ENCODE peak calls at places on chromosomes 7 and 10, in nine cellular contexts. C is HT1080; B is mesothelial cell of epicardium; P is esophagus squamous epithelium; T is activated T-helper 1 cell treated with anti-CD3 and anti-CD28 coated beads, Interleukin-12 subunit alpha, Interleukin-12 subunit beta, Interleukin-2, Interleukin-4 antibody, amounts not matched to agents 30 ng/mL and 10 ng/mL and 1 ng/mL, durations not matched to agents 14 hours and 24 hours and 36 hours; W is bronchial epithelial cell; S is PC-3; Z is tibial artery; G is NCI-H2107. X is an unnamed sample.

GRCh38 chr7:114302858-114303257 is 111.8 kb upstream of the FOXP2 start:
- DNase-seq in C (peak), W (peak), T (no peak), S (peak), G (no peak), B (no peak), Z (no peak), P (no peak), X (no peak)

GRCh38 chr10:6721480-6721879 is 141.4 kb upstream of the PRKCQ start:
- DNase-seq in Z (no peak), P (no peak), W (peak), T (no peak), C (peak), S (peak), G (no peak), B (no peak), X (no peak)

GRCh38 chr10:83078160-83078559 is 1061.1 kb upstream of the GHITM start:
- DNase-seq in Z (no peak), P (no peak), G (no peak), T (no peak), C (peak), S (peak), W (peak), B (no peak), X (no peak)

GRCh38 chr7:33789871-33790270 is 115.5 kb upstream of the BMPER start:
- DNase-seq in W (peak), C (peak), T (no peak), G (no peak), P (no peak), S (no peak), B (no peak), Z (no peak), X (no peak)

GRCh38 chr10:55410415-55410885 is 609.4 kb upstream of the PCDH15 start:
- DNase-seq in W (no peak), B (no peak), C (peak), Z (no peak), G (no peak), T (no peak), P (no peak), S (peak), X (no peak)

GRCh38 chr10:101053516-101053915 is 8.3 kb upstream of the KAZALD1 start:
- DNase-seq in W (no peak), B (no peak), S (peak), C (no peak), G (no peak), P (no peak), Z (no peak), T (no peak), X (no peak)

GRCh38 chr7:30206466-30206865 is 71.7 kb downstream of the MTURN start:
- DNase-seq in P (no peak), G (no peak), Z (no peak), T (no peak), W (peak), S (peak), C (peak), B (no peak), X (no peak)

GRCh38 chr10:43386549-43386948 is 15.1 kb downstream of the FXYD4 start:
- DNase-seq in T (no peak), G (no peak), B (no peak), S (no peak), Z (peak), P (no peak), C (no peak), W (no peak), X (no peak)

GRCh38 chr10:283916-284356 is 148.7 kb downstream of the ZMYND11 start:
- DNase-seq in T (peak), C (no peak), B (no peak), S (no peak), Z (no peak), G (no peak), W (no peak), P (no peak), X (no peak)

GRCh38 chr7:158543840-158544239 is 43.8 kb downstream of the PTPRN2 start:
- DNase-seq in W (no peak), P (no peak), B (no peak), T (no peak), G (no peak), S (no peak), C (no peak), Z (no peak), X (no peak)

GRCh38 chr10:80538481-80539185 is 931 bp downstream of the SH2D4B start:
- DNase-seq in Z (no peak), W (no peak), S (no peak), B (no peak), C (no peak), P (no peak), G (no peak), T (no peak), X (no peak)

GRCh38 chr10:124231188-124232135 is 138.1 kb upstream of the CHST15 start:
- DNase-seq in B (no peak), W (no peak), T (peak), C (no peak), Z (peak), P (no peak), G (no peak), S (no peak), X (no peak)

GRCh38 chr7:41955475-41956243 is 252.8 kb upstream of the INHBA start:
- DNase-seq in W (peak), T (no peak), Z (peak), S (peak), B (peak), G (no peak), C (peak), P (peak), X (peak)

GRCh38 chr7:50364645-50365044 is 60.1 kb downstream of the IKZF1 start:
- DNase-seq in W (no peak), P (no peak), Z (no peak), B (no peak), T (no peak), G (no peak), S (no peak), C (no peak), X (no peak)

GRCh38 chr10:94493463-94493862 is 52.1 kb upstream of the HELLS start:
- DNase-seq in T (no peak), Z (no peak), W (no peak), G (no peak), S (no peak), B (no peak), P (no peak), C (no peak), X (no peak)

GRCh38 chr10:131885391-131886165 is 15.2 kb upstream of the PPP2R2D start:
- DNase-seq in C (peak), B (peak), T (peak), G (no peak), P (no peak), Z (peak), S (peak), W (peak), X (peak)

GRCh38 chr10:127977368-127978009 is 70.6 kb downstream of the PTPRE start:
- DNase-seq in W (peak), C (peak), P (no peak), G (no peak), S (peak), B (no peak), T (peak), Z (peak), X (peak)